ENCODE peak calls at places on chromosomes 13 and 19, in eight cellular contexts. B is adrenal gland, V is AG10803, X is astrocyte, A is A549, Y is body of pancreas, H is PC-3, N is heart right ventricle. T is an unnamed sample.

GRCh38 chr13:104740616-104741222 is 1674.5 kb upstream of the SLC10A2 start:
- DNase-seq in N (no peak), V (no peak), H (no peak), X (no peak), A (no peak), B (peak; percentile 16), Y (no peak), T (no peak)

GRCh38 chr13:24693862-24694471 is 13.8 kb downstream of the ATP12A start:
- DNase-seq in H (peak; percentile 78), V (peak; percentile 31), Y (peak; percentile 61), A (peak; percentile 70), B (peak; percentile 28), X (no peak), N (peak; percentile 38), T (no peak)

GRCh38 chr19:4327252-4327876 is 11.3 kb downstream of the STAP2 start:
- DNase-seq in H (no peak), V (peak; percentile 22), A (no peak), N (peak; percentile 58), Y (peak; percentile 48), B (peak; percentile 89), X (no peak), T (peak; percentile 96)

GRCh38 chr13:113531041-113531873 is 40.7 kb upstream of the DCUN1D2 start:
- DNase-seq in A (no peak), Y (no peak), X (no peak), B (no peak), V (no peak), N (no peak), H (no peak), T (peak; percentile 45)

GRCh38 chr13:31686660-31687430 is 52.5 kb upstream of the RXFP2 start:
- DNase-seq in B (no peak), N (no peak), Y (no peak), V (peak; percentile 80), X (no peak), H (no peak), A (no peak), T (no peak)

GRCh38 chr19:46442808-46443450 is 14.2 kb upstream of the PNMA8C start:
- DNase-seq in H (peak; percentile 85), X (peak; percentile 68), B (peak; percentile 74), V (peak; percentile 60), A (peak; percentile 61), N (no peak), Y (peak; percentile 52), T (no peak)

GRCh38 chr13:58804832-58805231 is 1173.3 kb downstream of the PCDH17 start:
- DNase-seq in N (no peak), H (no peak), B (no peak), A (no peak), Y (no peak), X (no peak), V (no peak), T (no peak)

GRCh38 chr13:46297338-46297737 is 85.6 kb downstream of the LRRC63 start:
- DNase-seq in V (peak; percentile 37), A (no peak), X (peak; percentile 29), B (no peak), H (no peak), N (no peak), Y (no peak), T (no peak)

GRCh38 chr13:95343944-95344343 is 42.7 kb upstream of the ABCC4 start:
- DNase-seq in N (peak; percentile 14), A (no peak), H (no peak), B (no peak), X (no peak), Y (no peak), V (no peak), T (no peak)

GRCh38 chr13:97582170-97582569 is 148.2 kb downstream of the RAP2A start:
- DNase-seq in B (no peak), X (no peak), A (no peak), Y (no peak), N (no peak), V (no peak), H (no peak), T (no peak)

GRCh38 chr13:113102727-113103126 is 2.9 kb upstream of the F7 start:
- DNase-seq in B (no peak), V (no peak), X (no peak), Y (no peak), H (no peak), N (no peak), A (no peak), T (no peak)

GRCh38 chr19:37654525-37654832 is 786 bp downstream of the ZFP30 start:
- DNase-seq in B (no peak), Y (no peak), A (peak; percentile 49), H (peak; percentile 19), V (peak; percentile 21), N (no peak), X (peak; percentile 37), T (no peak)

GRCh38 chr19:46782355-46783019 is 5.9 kb downstream of the SLC1A5 start:
- DNase-seq in N (no peak), V (no peak), B (no peak), Y (no peak), X (no peak), A (no peak), H (no peak), T (no peak)

GRCh38 chr19:38213911-38214625 is 10.0 kb downstream of the DPF1 start:
- DNase-seq in A (no peak), Y (no peak), V (peak; percentile 70), N (no peak), H (peak; percentile 18), B (no peak), X (peak; percentile 89), T (no peak)

GRCh38 chr19:5498817-5499535 is 43.8 kb downstream of the ZNRF4 start:
- DNase-seq in H (no peak), N (no peak), V (no peak), Y (no peak), X (no peak), B (no peak), A (no peak), T (no peak)

GRCh38 chr19:56314018-56314583 is 538 bp downstream of the ZSCAN5A start:
- DNase-seq in Y (no peak), A (peak; percentile 28), B (no peak), V (no peak), H (peak; percentile 18), N (no peak), X (no peak), T (no peak)

GRCh38 chr19:54481326-54481930 is 8.3 kb upstream of the CDC42EP5 start:
- DNase-seq in H (peak; percentile 60), V (peak; percentile 41), A (no peak), N (peak; percentile 27), B (no peak), X (no peak), Y (no peak), T (peak; percentile 48)

DNA sequence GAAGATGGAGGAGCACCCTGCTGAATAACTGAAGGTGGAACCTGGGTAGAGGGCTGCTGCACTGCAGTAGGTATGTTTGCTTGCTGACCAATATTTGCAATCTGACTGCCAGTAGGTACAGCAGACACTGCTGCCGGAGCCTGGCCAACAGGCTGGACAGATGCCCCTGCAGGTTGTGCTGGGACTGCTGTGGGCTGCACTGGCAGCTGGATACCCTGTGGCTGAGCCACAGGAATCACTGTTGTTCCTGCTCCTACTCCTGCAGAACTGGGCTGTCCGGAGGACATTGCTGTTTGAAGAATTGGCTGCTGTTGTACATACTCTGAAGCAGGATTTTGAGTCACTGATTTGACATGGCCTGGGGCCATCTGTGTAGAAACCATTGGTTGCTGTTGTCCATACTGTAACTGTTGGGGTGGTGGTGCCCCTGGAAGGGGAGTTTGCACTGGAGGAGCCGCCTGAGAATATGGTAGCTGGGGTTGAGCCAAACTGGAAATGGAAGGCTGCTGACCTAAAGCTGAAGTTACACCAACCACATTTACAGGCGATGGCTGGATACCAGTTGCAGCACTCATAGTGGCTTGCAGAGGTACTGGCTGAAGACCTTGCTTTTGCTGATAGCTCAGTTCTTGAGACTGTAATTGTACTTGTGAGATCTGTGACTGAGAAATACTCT is 2.2 kb downstream of the TSC22D1 start:
- DNase-seq in Y (peak; percentile 22), A (peak; percentile 21), B (no peak), V (peak; percentile 67), H (peak; percentile 56), N (no peak), X (peak; percentile 76), T (no peak)
- H3K4me3 ChIP-seq in Y (no peak overlapping the region), A (no peak overlapping the region), B (no peak overlapping the region), V (peak overlapping the region; percentile 77), H (peak overlapping the region; percentile 84), N (no peak overlapping the region), X (peak overlapping the region; percentile 84), T (peak overlapping the region; percentile 85)

DNA sequence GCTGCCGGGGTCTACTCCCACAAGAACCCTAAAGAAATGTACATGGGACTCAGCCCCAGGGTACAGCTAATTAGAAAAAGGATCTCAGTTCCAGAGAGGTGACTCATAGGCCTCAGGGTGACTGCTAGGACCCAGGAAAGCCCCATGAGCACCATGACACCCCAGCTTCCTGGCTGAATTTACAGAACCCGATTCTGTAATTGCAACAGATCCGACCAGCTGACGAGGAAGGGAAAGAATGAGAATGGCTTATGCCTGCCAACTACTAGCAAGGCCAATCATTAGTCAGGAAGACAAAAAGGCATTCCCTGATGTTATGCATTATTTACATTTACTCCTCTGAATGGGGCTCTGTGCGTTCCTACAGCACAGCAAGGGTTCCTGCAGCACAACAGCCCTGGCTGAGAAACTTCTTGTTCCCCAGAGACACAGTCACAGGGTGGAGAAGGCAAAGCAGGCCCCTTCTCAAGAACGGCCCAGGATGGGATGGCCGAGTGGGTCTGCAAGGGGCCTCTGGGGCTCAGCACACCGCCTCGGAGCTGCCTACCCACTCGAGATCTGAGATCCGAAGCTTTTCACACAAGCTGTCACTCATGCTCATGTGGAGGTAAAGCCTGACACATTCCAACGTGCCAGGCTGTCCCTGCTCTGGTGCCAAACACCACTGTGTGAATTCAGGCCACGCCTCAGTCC is 27.2 kb downstream of the PBX4 start:
- DNase-seq in V (peak; percentile 97), H (peak; percentile 95), Y (peak; percentile 72), N (no peak), X (peak; percentile 92), A (peak; percentile 54), B (peak; percentile 19), T (no peak)
- H3K4me3 ChIP-seq in V (peak overlapping the region; percentile 33), H (no peak overlapping the region), Y (no peak overlapping the region), N (no peak overlapping the region), X (no peak overlapping the region), A (no peak overlapping the region), B (no peak overlapping the region), T (no peak overlapping the region)

DNA sequence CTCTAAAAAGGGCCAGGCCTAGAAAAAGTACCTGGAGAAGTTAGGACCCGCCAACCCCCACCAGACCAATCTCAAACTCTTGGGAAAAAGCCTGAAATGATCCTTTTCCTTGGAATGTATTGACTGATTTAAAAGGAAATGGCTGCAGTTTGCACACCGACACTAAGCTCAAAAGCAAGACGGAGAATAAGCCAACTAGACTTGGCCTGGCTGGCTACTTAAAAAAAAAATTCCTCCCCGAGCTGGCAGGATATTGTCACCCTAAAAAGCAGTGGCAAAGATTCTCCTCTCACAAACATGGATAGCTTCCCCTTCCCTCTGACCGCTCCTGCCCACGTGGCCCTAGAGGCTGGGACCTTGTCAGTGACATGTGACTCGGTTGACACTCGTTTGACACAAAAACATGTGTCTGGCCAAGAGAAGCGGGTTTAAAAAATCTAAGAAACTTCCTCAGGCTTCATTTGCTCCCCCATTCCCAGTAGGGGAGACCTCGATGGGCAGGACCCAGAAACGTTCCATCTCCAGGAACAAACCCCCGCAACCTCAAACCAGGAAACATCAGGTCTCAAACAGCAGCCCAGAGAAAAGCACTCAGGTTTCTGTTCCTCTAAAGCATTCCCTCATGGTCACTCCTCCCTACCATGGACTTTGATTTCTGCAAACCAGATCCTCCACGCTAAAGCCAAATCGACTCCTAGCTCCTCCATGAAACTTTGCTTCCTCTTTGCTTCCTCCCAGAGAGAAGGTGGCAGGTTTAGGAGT is 1.3 kb downstream of the RFX1 start:
- DNase-seq in Y (peak; percentile 83), B (peak; percentile 74), A (no peak), N (peak; percentile 74), V (peak; percentile 42), X (no peak), H (no peak), T (peak; percentile 83)
- H3K4me3 ChIP-seq in Y (no peak overlapping the region), B (no peak overlapping the region), A (peak overlapping the region; percentile 74), N (no peak overlapping the region), V (peak overlapping the region; percentile 28), X (peak overlapping the region; percentile 48), H (peak overlapping the region; percentile 84), T (peak overlapping the region; percentile 65)

GRCh38 chr19:34964598-34964997 is 569 bp upstream of the ZNF792 start:
- DNase-seq in X (no peak), H (no peak), A (no peak), B (no peak), N (no peak), V (no peak), Y (no peak), T (no peak)
- H3K4me3 ChIP-seq in X (no peak overlapping the region), H (no peak overlapping the region), A (peak overlapping the region; percentile 87), B (no peak overlapping the region), N (no peak overlapping the region), V (no peak overlapping the region), Y (no peak overlapping the region), T (no peak overlapping the region)